ENCODE peak calls at places on chromosomes 2 and 18, in ten cellular contexts. V is K562, I is fibroblast of lung, N is BE2C, Y is psoas muscle, K is cardiac muscle cell, Q is GM23338, B is ovary, W is PC-3, R is neural progenitor cell. G is an unnamed sample.
A peak's percentile ranks its signal among the peaks of the same experiment; 100 is the strongest.

GRCh38 chr2:43065036-43065435 is 161.4 kb downstream of the ZFP36L2 start:
- DNase-seq in V (no peak), I (no peak), N (no peak), Y (peak; percentile 15), K (no peak), Q (no peak), B (peak; percentile 11), W (no peak), R (no peak), G (no peak)

GRCh38 chr2:133365117-133365516 is 203.1 kb downstream of the NCKAP5 start:
- DNase-seq in V (no peak), I (no peak), N (no peak), Y (no peak), K (no peak), Q (no peak), B (no peak), W (no peak), R (no peak), G (no peak)

GRCh38 chr2:55864351-55865084 is 59.1 kb downstream of the EFEMP1 start:
- DNase-seq in V (no peak), I (no peak), N (no peak), Y (no peak), K (no peak), Q (no peak), B (no peak), W (no peak), R (no peak), G (no peak)

GRCh38 chr2:192467953-192468660 is 273.4 kb upstream of the TMEFF2 start:
- DNase-seq in V (no peak), I (no peak), N (no peak), Y (no peak), K (no peak), Q (no peak), B (no peak), W (no peak), R (no peak), G (no peak)

GRCh38 chr2:231187736-231188505 is 10.5 kb upstream of the ARMC9 start:
- DNase-seq in V (no peak), I (peak; percentile 70), N (peak; percentile 79), Y (no peak), K (peak; percentile 95), Q (no peak), B (peak; percentile 46), W (no peak), R (no peak), G (no peak)

GRCh38 chr2:217510790-217511291 is 492.0 kb downstream of the TNS1 start:
- DNase-seq in V (peak; percentile 63), I (peak; percentile 94), N (peak; percentile 81), Y (no peak), K (peak; percentile 90), Q (peak; percentile 90), B (peak; percentile 78), W (peak; percentile 88), R (peak; percentile 87), G (peak; percentile 50)

GRCh38 chr18:50839996-50840395 is 20.2 kb upstream of the MRO start:
- DNase-seq in V (peak; percentile 76), I (no peak), N (no peak), Y (no peak), K (peak; percentile 14), Q (no peak), B (no peak), W (no peak), R (no peak), G (no peak)

GRCh38 chr18:7735194-7735593 is 168.1 kb downstream of the PTPRM start:
- DNase-seq in V (no peak), I (no peak), N (no peak), Y (no peak), K (no peak), Q (no peak), B (no peak), W (no peak), R (no peak), G (no peak)

GRCh38 chr18:54957987-54958386 is 1.3 kb downstream of the CCDC68 start:
- DNase-seq in V (no peak), I (peak; percentile 74), N (no peak), Y (no peak), K (peak; percentile 69), Q (peak; percentile 12), B (peak; percentile 46), W (peak; percentile 34), R (no peak), G (peak; percentile 61)

GRCh38 chr18:55229682-55230081 is 270.4 kb upstream of the CCDC68 start:
- DNase-seq in V (no peak), I (no peak), N (no peak), Y (no peak), K (no peak), Q (no peak), B (no peak), W (peak; percentile 85), R (no peak), G (no peak)

GRCh38 chr2:67374481-67374880 is 22.7 kb upstream of the ETAA1 start:
- DNase-seq in V (no peak), I (peak; percentile 34), N (no peak), Y (no peak), K (peak; percentile 69), Q (no peak), B (no peak), W (no peak), R (no peak), G (no peak)

GRCh38 chr2:2828774-2829368 is 497.8 kb upstream of the MYT1L start:
- DNase-seq in V (no peak), I (no peak), N (peak; percentile 71), Y (peak; percentile 68), K (peak; percentile 34), Q (no peak), B (no peak), W (no peak), R (no peak), G (peak; percentile 14)

GRCh38 chr2:28155071-28155470 is 237.6 kb upstream of the FOSL2 start:
- DNase-seq in V (no peak), I (no peak), N (no peak), Y (no peak), K (no peak), Q (no peak), B (no peak), W (no peak), R (no peak), G (no peak)

DNA sequence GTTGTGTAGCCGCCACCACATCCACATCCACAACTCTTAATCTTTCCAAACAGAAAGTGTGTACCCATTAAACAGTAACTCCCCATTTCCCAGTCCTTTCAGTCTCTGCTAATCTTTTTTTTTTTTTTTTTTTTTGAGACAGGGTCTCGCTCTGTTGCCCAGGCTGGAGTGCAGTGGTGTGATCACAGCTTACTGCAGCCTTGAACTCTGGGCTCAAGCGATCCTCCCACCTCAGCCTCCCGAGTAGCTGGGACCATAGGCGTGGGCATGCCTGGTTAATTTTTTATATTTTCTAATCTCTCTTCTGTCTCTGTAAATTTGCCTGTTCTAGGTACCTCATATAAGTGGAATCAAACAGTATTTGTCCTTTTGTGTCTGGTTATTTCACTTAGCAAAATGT is 3.6 kb downstream of the EIF2AK2 start:
- DNase-seq in V (no peak), I (no peak), N (no peak), Y (no peak), K (no peak), Q (no peak), B (no peak), W (no peak), R (no peak), G (no peak)
- H3K4me1 ChIP-seq in V (peaks cover 18% of the 10 kb centered on the region), I (peaks cover 2% of the 10 kb centered on the region), N (no peaks in the 10 kb centered on the region), Y (peaks cover 8% of the 10 kb centered on the region), K (peaks cover 4% of the 10 kb centered on the region), Q (peaks cover 29% of the 10 kb centered on the region), B (peaks cover 6% of the 10 kb centered on the region), W (peaks cover 39% of the 10 kb centered on the region), R (peaks cover 4% of the 10 kb centered on the region), G (peaks cover 10% of the 10 kb centered on the region)

DNA sequence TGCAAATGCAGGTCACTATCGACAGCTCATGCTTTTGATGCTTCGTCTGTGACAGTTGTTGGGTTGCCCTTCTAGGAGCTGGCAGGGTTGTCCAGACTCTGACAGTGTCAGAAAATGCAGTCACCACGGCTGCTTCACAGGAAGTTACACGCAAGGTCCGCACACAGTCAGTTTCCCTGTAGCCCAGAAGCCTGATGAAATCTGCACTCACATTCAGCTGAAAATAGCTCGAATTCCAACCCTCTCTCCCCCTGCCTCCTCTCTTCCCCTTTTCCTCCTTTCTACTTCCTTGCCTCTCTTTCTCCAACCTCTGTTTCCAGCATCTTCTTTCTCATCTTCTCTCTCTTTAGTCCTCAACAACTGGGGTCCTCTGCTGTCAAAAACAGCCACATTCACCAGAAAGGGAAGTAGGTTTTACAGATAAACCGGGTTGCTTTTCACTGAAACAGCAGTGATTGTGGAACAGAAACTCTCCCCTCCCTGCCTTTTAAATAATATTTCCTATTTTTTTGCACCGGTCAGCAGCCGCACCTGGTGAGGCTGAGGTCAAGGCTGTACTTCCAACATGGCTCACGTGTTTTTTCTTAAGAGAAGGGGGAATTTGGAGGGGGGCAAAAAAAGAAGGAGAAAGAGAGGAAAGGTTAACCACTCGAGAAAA is 69.2 kb downstream of the BCL11A start:
- DNase-seq in V (no peak), I (peak; percentile 39), N (no peak), Y (no peak), K (peak; percentile 81), Q (peak; percentile 77), B (no peak), W (no peak), R (peak; percentile 22), G (no peak)
- TF ChIP-seq CTCF in V (no peak), I (no peak), N (no peak), Y (no peak), K (no peak), Q (no peak), B (no peak), W (no peak), R (no peak), G (no peak)

DNA sequence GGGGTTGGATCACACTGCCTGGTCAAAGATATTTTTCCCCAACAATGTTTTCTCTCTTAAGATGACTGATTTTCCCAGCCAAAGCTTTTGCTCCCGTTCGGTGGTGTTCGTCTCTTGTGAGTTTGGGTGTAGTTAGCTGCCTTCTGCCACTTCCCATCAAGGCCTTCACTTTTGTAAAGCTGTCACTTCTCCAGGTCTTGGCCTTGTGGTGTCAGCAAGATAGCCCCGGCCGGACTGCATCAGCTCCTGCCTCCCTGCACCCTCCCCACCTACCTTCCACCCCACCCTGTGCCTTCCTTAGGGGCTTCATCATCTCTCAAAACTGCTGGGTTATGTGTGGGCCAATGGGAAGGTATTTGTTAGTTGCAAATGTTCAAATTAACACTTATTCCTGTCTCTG is 228.9 kb downstream of the BCL11A start:
- DNase-seq in V (no peak), I (no peak), N (no peak), Y (no peak), K (no peak), Q (no peak), B (no peak), W (no peak), R (no peak), G (no peak)
- H3K36me3 ChIP-seq in V (no peaks in the 10 kb centered on the region), I (no peaks in the 10 kb centered on the region), N (no peaks in the 10 kb centered on the region), Y (no peaks in the 10 kb centered on the region), K (no peaks in the 10 kb centered on the region), Q (no peaks in the 10 kb centered on the region), B (no peaks in the 10 kb centered on the region), W (no peaks in the 10 kb centered on the region), R (no peaks in the 10 kb centered on the region), G (no peaks in the 10 kb centered on the region)

DNA sequence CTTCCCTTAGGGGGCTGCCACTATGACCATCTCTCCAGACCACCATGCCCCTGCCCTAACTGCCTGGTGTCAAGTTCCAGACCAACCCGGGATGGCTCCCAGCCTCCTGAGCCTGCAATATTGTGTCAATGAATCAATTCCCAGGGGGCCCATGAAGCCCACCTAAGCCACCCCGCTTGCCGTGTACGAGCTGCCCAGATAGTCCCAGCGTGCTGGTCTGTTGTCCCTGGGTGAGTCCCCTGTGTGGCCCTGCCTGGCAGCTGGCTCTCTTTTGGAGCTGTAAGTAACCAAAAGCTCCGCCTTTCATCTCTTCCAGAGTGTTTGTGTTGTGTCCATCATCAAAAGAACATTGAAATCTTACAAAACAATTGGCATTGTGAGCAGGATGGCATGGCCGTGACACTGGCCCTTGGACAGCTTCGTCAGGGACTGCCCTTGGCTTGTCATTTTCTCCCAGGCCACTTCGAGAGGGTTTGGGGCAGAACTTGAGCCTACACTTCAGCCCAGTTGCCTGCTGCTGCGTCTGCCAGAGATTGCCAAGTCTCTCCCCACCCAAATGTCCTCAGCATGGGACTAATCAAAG is 11.3 kb upstream of the MAL start:
- DNase-seq in V (no peak), I (no peak), N (no peak), Y (peak; percentile 30), K (no peak), Q (no peak), B (no peak), W (no peak), R (no peak), G (no peak)
- H3K4me1 ChIP-seq in V (peaks cover 3% of the 10 kb centered on the region), I (no peaks in the 10 kb centered on the region), N (no peaks in the 10 kb centered on the region), Y (no peaks in the 10 kb centered on the region), K (no peaks in the 10 kb centered on the region), Q (peaks cover 11% of the 10 kb centered on the region), B (no peaks in the 10 kb centered on the region), W (no peaks in the 10 kb centered on the region), R (no peaks in the 10 kb centered on the region), G (no peaks in the 10 kb centered on the region)